ENCODE peak calls at places on chromosomes 5 and 9, in six cellular contexts. H is hepatocyte, S is GM23338, D is HCT116, M is SK-N-SH, V is GM23248. P is an unnamed sample.

GRCh38 chr9:92974161-92974661 is 26.9 kb downstream of the FGD3 start:
- DNase-seq in H (peak; percentile 65), S (no peak), D (no peak), M (no peak), V (no peak), P (peak; percentile 79)

GRCh38 chr5:137214446-137215189 is 284.5 kb downstream of the SPOCK1 start:
- DNase-seq in H (no peak), S (no peak), D (no peak), M (no peak), V (no peak), P (peak; percentile 11)

GRCh38 chr5:172683696-172684464 is 42.8 kb downstream of the NEURL1B start:
- DNase-seq in H (peak; percentile 52), S (peak; percentile 65), D (no peak), M (no peak), V (no peak), P (no peak)

GRCh38 chr9:19174127-19174921 is 47.0 kb upstream of the PLIN2 start:
- DNase-seq in H (peak; percentile 80), S (peak; percentile 84), D (peak; percentile 34), M (peak; percentile 71), V (peak; percentile 99), P (peak; percentile 69)

GRCh38 chr5:6755941-6756340 is 42.7 kb downstream of the TENT4A start:
- DNase-seq in H (no peak), S (no peak), D (no peak), M (no peak), V (no peak), P (no peak)

GRCh38 chr5:149319174-149319573 is 26.1 kb upstream of the GRPEL2 start:
- DNase-seq in H (no peak), S (no peak), D (no peak), M (no peak), V (no peak), P (no peak)

GRCh38 chr9:94861589-94862241 is 135.2 kb downstream of the AOPEP start:
- DNase-seq in H (peak; percentile 57), S (no peak), D (no peak), M (no peak), V (peak; percentile 94), P (peak; percentile 43)

GRCh38 chr9:124869466-124869985 is 7.6 kb downstream of the ARPC5L start:
- DNase-seq in H (peak; percentile 64), S (no peak), D (no peak), M (peak; percentile 68), V (peak; percentile 73), P (peak; percentile 17)

GRCh38 chr9:114779352-114779845 is 26.4 kb downstream of the TNFSF15 start:
- DNase-seq in H (peak; percentile 62), S (no peak), D (peak; percentile 22), M (no peak), V (peak; percentile 50), P (peak; percentile 89)

GRCh38 chr5:96717874-96718273 is 55.7 kb downstream of the CAST start:
- DNase-seq in H (no peak), S (no peak), D (no peak), M (no peak), V (no peak), P (no peak)

GRCh38 chr9:126456396-126456795 is 129.8 kb downstream of the MVB12B start:
- DNase-seq in H (no peak), S (no peak), D (no peak), M (no peak), V (peak; percentile 71), P (no peak)

GRCh38 chr5:102152906-102153787 is 142.9 kb downstream of the SLCO4C1 start:
- DNase-seq in H (peak; percentile 58), S (peak; percentile 76), D (peak; percentile 35), M (peak; percentile 69), V (peak; percentile 42), P (peak; percentile 68)

GRCh38 chr5:133370281-133370890 is 242.0 kb downstream of the FSTL4 start:
- DNase-seq in H (peak; percentile 30), S (no peak), D (no peak), M (no peak), V (peak; percentile 40), P (peak; percentile 57)

GRCh38 chr9:79812507-79813261 is 240.9 kb downstream of the TLE4 start:
- DNase-seq in H (no peak), S (peak; percentile 15), D (no peak), M (no peak), V (peak; percentile 18), P (no peak)

GRCh38 chr9:77018058-77019009 is 1.1 kb upstream of the FOXB2 start:
- DNase-seq in H (no peak), S (peak; percentile 84), D (no peak), M (peak; percentile 37), V (peak; percentile 34), P (no peak)

GRCh38 chr5:40221796-40222195 is 457.9 kb upstream of the PTGER4 start:
- DNase-seq in H (no peak), S (no peak), D (no peak), M (no peak), V (peak; percentile 91), P (peak; percentile 93)

GRCh38 chr9:76441551-76442322 is 17.2 kb upstream of the GCNT1 start:
- DNase-seq in H (no peak), S (no peak), D (no peak), M (no peak), V (peak; percentile 82), P (peak; percentile 53)

GRCh38 chr5:34903260-34903659 is 12.0 kb downstream of the RAD1 start:
- DNase-seq in H (no peak), S (no peak), D (no peak), M (no peak), V (no peak), P (no peak)

GRCh38 chr5:34900660-34901059 is 14.6 kb downstream of the RAD1 start:
- DNase-seq in H (no peak), S (no peak), D (no peak), M (no peak), V (no peak), P (no peak)

GRCh38 chr5:34905564-34905963 is 9.7 kb downstream of the RAD1 start:
- DNase-seq in H (no peak), S (peak; percentile 46), D (no peak), M (peak; percentile 8), V (peak; percentile 54), P (peak; percentile 37)
- H3K9me2 ChIP-seq in H (no peaks in the 10 kb centered on the region), S (no peaks in the 10 kb centered on the region), D (no peaks in the 10 kb centered on the region), M (no peaks in the 10 kb centered on the region), V (no peaks in the 10 kb centered on the region), P (no peaks in the 10 kb centered on the region)

DNA sequence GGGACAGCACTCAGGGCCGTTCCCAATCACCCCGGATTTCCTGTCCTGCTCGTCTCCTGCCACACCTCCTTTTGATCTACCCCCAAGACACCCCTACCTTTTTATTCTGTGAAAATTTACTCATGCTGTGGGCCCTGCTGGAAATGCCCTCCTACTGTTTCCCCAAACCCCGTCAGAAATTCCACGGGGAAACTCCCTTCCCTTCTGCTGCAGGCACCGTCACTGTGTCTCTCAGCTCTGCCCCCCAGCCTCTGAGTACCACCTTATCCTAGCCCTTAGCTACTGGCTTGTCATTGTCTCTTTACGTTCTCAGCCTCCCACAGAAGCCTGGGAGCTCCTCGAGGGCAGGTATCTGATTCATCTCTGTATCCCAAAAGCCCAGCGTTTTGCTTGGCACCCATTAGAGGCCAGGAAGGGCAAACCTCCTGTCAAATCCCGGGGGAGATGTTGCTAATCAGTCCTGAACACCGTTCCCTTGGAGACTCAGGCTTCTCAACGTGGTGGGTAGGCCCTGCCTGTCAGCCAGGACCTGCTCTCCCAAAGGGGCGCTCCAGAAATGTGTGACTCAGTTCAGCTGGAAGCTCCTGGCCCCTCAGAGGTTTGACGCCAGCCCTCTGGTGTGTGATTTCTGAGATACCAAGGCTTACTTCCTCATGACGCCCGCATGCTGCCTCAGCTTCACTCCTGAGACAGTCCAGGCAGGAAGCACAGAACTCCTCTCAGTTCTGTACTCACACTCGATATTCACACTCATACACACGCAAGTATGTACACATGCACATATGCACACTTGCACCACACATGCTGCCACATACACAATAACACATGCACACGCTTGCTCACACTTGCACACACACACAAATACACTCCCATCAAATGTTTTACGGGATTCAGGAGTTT is 50.7 kb upstream of the GRHPR start:
- DNase-seq in H (peak; percentile 23), S (no peak), D (no peak), M (no peak), V (peak; percentile 47), P (no peak)
- H3K4me2 ChIP-seq in H (no peak overlapping the region), S (no peak overlapping the region), D (no peak overlapping the region), M (no peak overlapping the region), V (no peak overlapping the region), P (no peak overlapping the region)

DNA sequence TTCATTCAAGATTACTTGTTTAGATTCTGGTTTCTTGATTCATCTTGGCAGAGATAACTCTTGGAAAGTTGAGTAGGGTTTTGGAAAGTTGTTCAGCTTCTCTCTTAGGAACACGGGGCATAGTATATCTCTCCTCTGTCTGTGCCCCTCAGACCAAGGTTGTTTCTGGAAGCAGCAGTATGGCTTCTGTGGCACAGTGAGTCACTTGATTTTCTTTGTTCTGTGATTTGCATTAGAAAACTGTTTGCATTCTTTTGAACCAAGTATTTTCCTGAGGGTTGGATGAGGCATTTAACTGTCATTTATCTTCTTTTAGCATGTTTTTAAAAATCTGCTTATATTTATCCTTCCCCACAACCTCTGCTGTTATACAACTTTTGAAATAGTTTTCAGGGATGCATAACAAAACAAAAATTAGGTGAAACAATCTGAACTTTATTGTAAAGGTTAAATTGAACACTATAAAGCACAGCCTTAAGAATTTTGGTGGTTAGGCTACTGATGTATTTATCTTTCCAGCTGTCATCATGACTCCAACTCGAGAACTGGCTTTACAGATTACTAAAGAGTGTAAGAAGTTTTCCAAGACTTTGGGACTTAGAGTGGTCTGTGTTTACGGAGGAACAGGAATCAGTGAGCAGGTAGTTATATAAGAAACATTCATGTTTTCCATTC is 26.5 kb downstream of the DDX46 start:
- DNase-seq in H (no peak), S (peak; percentile 27), D (no peak), M (no peak), V (peak; percentile 61), P (no peak)
- TF ChIP-seq EZH2phosphoT487 in H (no peak), S (no peak), D (no peak), M (no peak), V (peak; percentile 85), P (no peak)

GRCh38 chr5:146233441-146233840 is 30.0 kb downstream of the RBM27 start:
- DNase-seq in H (no peak), S (no peak), D (no peak), M (no peak), V (no peak), P (no peak)

DNA sequence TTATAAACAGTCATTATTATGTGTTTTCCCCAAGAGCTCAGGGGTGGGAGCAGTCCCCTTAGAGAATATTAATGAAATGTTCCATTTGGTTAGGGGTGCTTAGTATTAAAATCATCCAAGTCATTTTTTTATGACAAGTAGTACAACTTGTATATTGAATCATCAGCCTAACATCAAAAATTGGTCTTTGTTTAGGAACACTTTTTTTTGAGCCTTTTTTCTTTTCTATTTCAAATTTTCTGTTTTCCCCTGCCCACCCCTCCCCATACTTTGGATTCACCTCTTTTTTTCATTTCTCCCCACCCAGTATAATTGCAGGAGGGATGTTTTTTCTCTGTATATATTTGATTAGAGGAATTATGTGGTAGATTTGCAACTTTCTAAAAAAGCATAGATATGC is 25.8 kb downstream of the RBM27 start:
- DNase-seq in H (no peak), S (no peak), D (no peak), M (no peak), V (no peak), P (no peak)
- H3K9me2 ChIP-seq in H (no peaks in the 10 kb centered on the region), S (no peaks in the 10 kb centered on the region), D (no peaks in the 10 kb centered on the region), M (no peaks in the 10 kb centered on the region), V (no peaks in the 10 kb centered on the region), P (no peaks in the 10 kb centered on the region)

P was measured in PC-3.